ENCODE peak calls at places on chromosomes 11 and 22, in nine cellular contexts. One of them, this sample, is unnamed. For H3K4me1, the result is how much of the 10 kb centered on the place peaks cover.

GRCh38 chr11:65868076-65868667 is 4.4 kb downstream of the EFEMP2 start:
- DNase-seq in right lobe of liver: no peak
- DNase-seq in mesendoderm: peak
- DNase-seq in left ventricle myocardium inferior: peak
- DNase-seq in vagina: no peak
- DNase-seq in GM23338: peak
- DNase-seq in foreskin keratinocyte: no peak
- DNase-seq in stomach: no peak
- DNase-seq in effector memory CD4-positive, alpha-beta T cell: no peak
- DNase-seq in this sample: no peak

GRCh38 chr22:30743257-30744020 is 48.8 kb downstream of the OSBP2 start:
- DNase-seq in right lobe of liver: peak
- DNase-seq in mesendoderm: no peak
- DNase-seq in left ventricle myocardium inferior: no peak
- DNase-seq in vagina: no peak
- DNase-seq in GM23338: no peak
- DNase-seq in foreskin keratinocyte: no peak
- DNase-seq in stomach: no peak
- DNase-seq in effector memory CD4-positive, alpha-beta T cell: no peak
- DNase-seq in this sample: no peak

GRCh38 chr11:72300268-72300667 is 56.3 kb upstream of the PHOX2A start:
- DNase-seq in right lobe of liver: no peak
- DNase-seq in mesendoderm: no peak
- DNase-seq in left ventricle myocardium inferior: no peak
- DNase-seq in vagina: peak
- DNase-seq in GM23338: no peak
- DNase-seq in foreskin keratinocyte: no peak
- DNase-seq in stomach: no peak
- DNase-seq in effector memory CD4-positive, alpha-beta T cell: no peak
- DNase-seq in this sample: no peak

GRCh38 chr11:69537126-69537525 is 55.7 kb downstream of the LINC01488 start:
- DNase-seq in right lobe of liver: peak
- DNase-seq in mesendoderm: no peak
- DNase-seq in left ventricle myocardium inferior: no peak
- DNase-seq in vagina: no peak
- DNase-seq in GM23338: no peak
- DNase-seq in foreskin keratinocyte: no peak
- DNase-seq in stomach: no peak
- DNase-seq in effector memory CD4-positive, alpha-beta T cell: no peak
- DNase-seq in this sample: no peak

GRCh38 chr11:122977455-122978302 is 4.0 kb downstream of the BSX start:
- DNase-seq in right lobe of liver: no peak
- DNase-seq in mesendoderm: peak
- DNase-seq in left ventricle myocardium inferior: no peak
- DNase-seq in vagina: no peak
- DNase-seq in GM23338: peak
- DNase-seq in foreskin keratinocyte: no peak
- DNase-seq in stomach: no peak
- DNase-seq in effector memory CD4-positive, alpha-beta T cell: no peak
- DNase-seq in this sample: no peak

GRCh38 chr22:25728064-25728463 is 13.9 kb upstream of the MYO18B start:
- DNase-seq in right lobe of liver: no peak
- DNase-seq in mesendoderm: no peak
- DNase-seq in left ventricle myocardium inferior: no peak
- DNase-seq in vagina: no peak
- DNase-seq in GM23338: no peak
- DNase-seq in foreskin keratinocyte: no peak
- DNase-seq in stomach: no peak
- DNase-seq in effector memory CD4-positive, alpha-beta T cell: no peak
- DNase-seq in this sample: no peak

GRCh38 chr11:74171630-74172465 is 759 bp downstream of the PPME1 start:
- DNase-seq in right lobe of liver: no peak
- DNase-seq in mesendoderm: peak
- DNase-seq in left ventricle myocardium inferior: no peak
- DNase-seq in vagina: no peak
- DNase-seq in GM23338: no peak
- DNase-seq in foreskin keratinocyte: no peak
- DNase-seq in stomach: no peak
- DNase-seq in effector memory CD4-positive, alpha-beta T cell: no peak
- DNase-seq in this sample: no peak

GRCh38 chr11:113184498-113184897 is 129.9 kb upstream of the TTC12 start:
- DNase-seq in right lobe of liver: no peak
- DNase-seq in mesendoderm: peak
- DNase-seq in left ventricle myocardium inferior: no peak
- DNase-seq in vagina: no peak
- DNase-seq in GM23338: no peak
- DNase-seq in foreskin keratinocyte: peak
- DNase-seq in stomach: no peak
- DNase-seq in effector memory CD4-positive, alpha-beta T cell: no peak
- DNase-seq in this sample: no peak

DNA sequence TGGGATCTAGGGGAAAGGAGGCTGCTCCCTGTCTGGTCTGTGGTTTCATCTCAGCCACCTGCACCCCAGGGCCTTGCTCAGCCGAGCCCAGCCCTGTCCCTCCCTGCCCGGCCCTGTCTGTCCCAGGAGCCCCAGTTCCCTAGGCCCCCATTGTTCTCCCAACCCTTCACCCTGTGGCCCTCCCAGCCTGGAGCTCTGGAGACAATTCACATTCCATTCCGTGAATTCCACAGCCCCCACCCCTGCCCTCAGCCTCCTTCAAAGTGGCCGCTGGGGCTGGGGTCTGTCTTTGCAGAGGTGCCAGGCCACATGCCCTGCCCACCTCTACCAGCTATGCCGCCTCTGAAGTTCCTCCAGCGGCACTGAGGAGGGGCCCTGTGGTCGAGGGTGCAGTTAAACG is 77.9 kb upstream of the WNT11 start:
- DNase-seq in right lobe of liver: no peak
- DNase-seq in mesendoderm: peak
- DNase-seq in left ventricle myocardium inferior: no peak
- DNase-seq in vagina: no peak
- DNase-seq in GM23338: peak
- DNase-seq in foreskin keratinocyte: no peak
- DNase-seq in stomach: no peak
- DNase-seq in effector memory CD4-positive, alpha-beta T cell: no peak
- DNase-seq in this sample: no peak
- H3K4me1 ChIP-seq in right lobe of liver: under half
- H3K4me1 ChIP-seq in mesendoderm: under half
- H3K4me1 ChIP-seq in left ventricle myocardium inferior: under half
- H3K4me1 ChIP-seq in vagina: under half
- H3K4me1 ChIP-seq in GM23338: under half
- H3K4me1 ChIP-seq in foreskin keratinocyte: under half
- H3K4me1 ChIP-seq in stomach: under half
- H3K4me1 ChIP-seq in effector memory CD4-positive, alpha-beta T cell: under half
- H3K4me1 ChIP-seq in this sample: under half

GRCh38 chr11:11580012-11580411 is 41.8 kb downstream of the GALNT18 start:
- DNase-seq in right lobe of liver: no peak
- DNase-seq in mesendoderm: no peak
- DNase-seq in left ventricle myocardium inferior: no peak
- DNase-seq in vagina: peak
- DNase-seq in GM23338: no peak
- DNase-seq in foreskin keratinocyte: no peak
- DNase-seq in stomach: no peak
- DNase-seq in effector memory CD4-positive, alpha-beta T cell: no peak
- DNase-seq in this sample: no peak

GRCh38 chr11:11582261-11582701 is 39.5 kb downstream of the GALNT18 start:
- DNase-seq in right lobe of liver: no peak
- DNase-seq in mesendoderm: no peak
- DNase-seq in left ventricle myocardium inferior: no peak
- DNase-seq in vagina: peak
- DNase-seq in GM23338: no peak
- DNase-seq in foreskin keratinocyte: no peak
- DNase-seq in stomach: no peak
- DNase-seq in effector memory CD4-positive, alpha-beta T cell: no peak
- DNase-seq in this sample: no peak

GRCh38 chr11:11579012-11579755 is 42.6 kb downstream of the GALNT18 start:
- DNase-seq in right lobe of liver: peak
- DNase-seq in mesendoderm: no peak
- DNase-seq in left ventricle myocardium inferior: peak
- DNase-seq in vagina: peak
- DNase-seq in GM23338: no peak
- DNase-seq in foreskin keratinocyte: no peak
- DNase-seq in stomach: no peak
- DNase-seq in effector memory CD4-positive, alpha-beta T cell: no peak
- DNase-seq in this sample: no peak

GRCh38 chr11:11581493-11581880 is 40.3 kb downstream of the GALNT18 start:
- DNase-seq in right lobe of liver: no peak
- DNase-seq in mesendoderm: no peak
- DNase-seq in left ventricle myocardium inferior: no peak
- DNase-seq in vagina: peak
- DNase-seq in GM23338: no peak
- DNase-seq in foreskin keratinocyte: no peak
- DNase-seq in stomach: no peak
- DNase-seq in effector memory CD4-positive, alpha-beta T cell: no peak
- DNase-seq in this sample: no peak

DNA sequence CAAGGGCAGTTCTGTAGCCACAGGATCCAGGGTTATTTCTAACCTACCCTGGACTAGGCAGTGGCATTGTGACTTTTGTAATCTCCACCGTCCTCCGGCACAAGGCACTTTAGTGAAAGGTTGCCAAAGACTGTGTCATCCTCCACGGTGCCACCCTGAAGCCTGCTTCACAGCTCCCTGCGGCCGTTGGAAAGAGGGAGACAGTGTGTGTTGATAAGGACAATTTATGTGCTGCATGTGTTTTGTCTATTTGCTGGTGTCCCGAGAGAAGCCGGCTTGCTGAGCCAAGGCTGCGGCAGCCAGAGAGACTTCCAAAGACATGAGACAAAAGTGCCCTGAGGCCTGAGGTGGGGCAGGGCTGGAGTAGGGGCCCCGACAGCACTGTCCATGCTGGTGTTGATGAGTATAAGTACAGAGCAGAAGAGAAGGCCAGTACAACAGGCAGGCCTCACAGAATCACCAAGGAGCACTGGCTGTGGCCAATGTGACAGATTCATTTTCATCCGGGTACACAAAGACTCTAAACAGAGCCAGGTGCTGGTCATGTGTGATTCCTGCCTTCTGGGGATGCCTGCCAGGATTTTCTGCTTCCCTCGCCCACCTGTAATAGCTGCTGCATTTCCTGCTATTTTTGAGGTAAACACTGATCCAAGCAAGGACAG is 40.8 kb downstream of the GALNT18 start:
- DNase-seq in right lobe of liver: no peak
- DNase-seq in mesendoderm: no peak
- DNase-seq in left ventricle myocardium inferior: peak
- DNase-seq in vagina: peak
- DNase-seq in GM23338: no peak
- DNase-seq in foreskin keratinocyte: no peak
- DNase-seq in stomach: no peak
- DNase-seq in effector memory CD4-positive, alpha-beta T cell: no peak
- DNase-seq in this sample: peak
- H3K4me1 ChIP-seq in right lobe of liver: under half
- H3K4me1 ChIP-seq in mesendoderm: under half
- H3K4me1 ChIP-seq in left ventricle myocardium inferior: half or more
- H3K4me1 ChIP-seq in vagina: under half
- H3K4me1 ChIP-seq in GM23338: under half
- H3K4me1 ChIP-seq in foreskin keratinocyte: under half
- H3K4me1 ChIP-seq in stomach: under half
- H3K4me1 ChIP-seq in effector memory CD4-positive, alpha-beta T cell: under half
- H3K4me1 ChIP-seq in this sample: half or more

DNA sequence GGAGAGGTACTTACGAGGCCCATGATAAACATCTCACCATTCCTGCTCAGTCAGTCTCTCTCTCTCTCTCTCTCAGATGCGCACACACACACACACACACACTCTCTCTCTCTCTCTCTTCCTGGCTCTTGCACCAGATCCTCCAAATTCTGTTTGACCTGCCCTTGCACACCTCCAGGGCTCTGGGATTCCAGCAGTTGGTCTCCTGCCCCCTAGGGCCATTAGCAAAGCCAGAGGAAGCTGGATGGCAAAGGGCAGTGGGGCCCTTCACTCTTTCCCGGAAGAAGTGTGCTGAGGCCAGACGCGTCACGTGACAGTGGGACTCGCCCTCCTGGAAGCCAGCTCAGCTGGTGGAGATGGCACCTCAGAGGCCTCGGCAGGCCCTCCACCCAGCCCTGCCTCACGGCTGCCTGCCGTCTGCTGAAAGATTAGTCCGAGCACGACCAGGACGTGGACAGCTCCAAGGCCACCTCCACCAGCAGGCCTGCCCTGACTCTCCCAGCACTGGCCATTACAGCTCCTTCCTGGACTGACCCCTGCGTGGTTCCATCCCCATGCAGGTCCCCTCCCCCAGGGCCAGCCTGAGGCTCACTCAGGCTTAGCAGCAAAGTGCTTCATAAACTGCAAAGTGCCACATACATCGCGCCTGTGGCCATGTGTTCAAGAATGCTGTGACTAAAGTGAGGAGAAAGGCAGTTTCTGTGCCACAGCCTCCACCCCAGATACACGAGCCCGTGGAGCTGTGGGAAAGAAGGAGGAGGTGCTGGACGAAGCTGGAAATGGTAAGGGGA is 3.7 kb downstream of the PDGFB start:
- DNase-seq in right lobe of liver: no peak
- DNase-seq in mesendoderm: peak
- DNase-seq in left ventricle myocardium inferior: peak
- DNase-seq in vagina: no peak
- DNase-seq in GM23338: no peak
- DNase-seq in foreskin keratinocyte: peak
- DNase-seq in stomach: peak
- DNase-seq in effector memory CD4-positive, alpha-beta T cell: peak
- DNase-seq in this sample: peak
- H3K4me1 ChIP-seq in right lobe of liver: under half
- H3K4me1 ChIP-seq in mesendoderm: under half
- H3K4me1 ChIP-seq in left ventricle myocardium inferior: half or more
- H3K4me1 ChIP-seq in vagina: half or more
- H3K4me1 ChIP-seq in GM23338: under half
- H3K4me1 ChIP-seq in foreskin keratinocyte: under half
- H3K4me1 ChIP-seq in stomach: half or more
- H3K4me1 ChIP-seq in effector memory CD4-positive, alpha-beta T cell: half or more
- H3K4me1 ChIP-seq in this sample: half or more

GRCh38 chr22:19375435-19375834 is 56.1 kb downstream of the HIRA start:
- DNase-seq in right lobe of liver: no peak
- DNase-seq in mesendoderm: no peak
- DNase-seq in left ventricle myocardium inferior: no peak
- DNase-seq in vagina: no peak
- DNase-seq in GM23338: no peak
- DNase-seq in foreskin keratinocyte: no peak
- DNase-seq in stomach: no peak
- DNase-seq in effector memory CD4-positive, alpha-beta T cell: no peak
- DNase-seq in this sample: no peak
- H3K4me1 ChIP-seq in right lobe of liver: under half
- H3K4me1 ChIP-seq in mesendoderm: under half
- H3K4me1 ChIP-seq in left ventricle myocardium inferior: under half
- H3K4me1 ChIP-seq in vagina: under half
- H3K4me1 ChIP-seq in GM23338: under half
- H3K4me1 ChIP-seq in foreskin keratinocyte: under half
- H3K4me1 ChIP-seq in stomach: under half
- H3K4me1 ChIP-seq in effector memory CD4-positive, alpha-beta T cell: under half
- H3K4me1 ChIP-seq in this sample: under half

This sample was measured in gastrocnemius medialis.